ENCODE peak calls at places on chromosomes 7 and 10, in eight cellular contexts. T, V, A, K, F, W, D and P are unnamed samples.
A peak's percentile ranks its signal among the peaks of the same experiment; 100 is the strongest.

GRCh38 chr7:111855842-111856227 is 293.5 kb upstream of the IMMP2L start:
- DNase-seq in T (peak; percentile 59), V (no peak), A (no peak), K (no peak), F (no peak), W (no peak), D (no peak), P (no peak)

GRCh38 chr7:104794154-104794553 is 219.9 kb upstream of the KMT2E start:
- DNase-seq in T (no peak), V (no peak), A (no peak), K (no peak), F (no peak), W (no peak), D (no peak), P (no peak)

GRCh38 chr7:12133865-12134264 is 77.2 kb upstream of the TMEM106B start:
- DNase-seq in T (no peak), V (no peak), A (no peak), K (no peak), F (no peak), W (no peak), D (no peak), P (no peak)

GRCh38 chr7:142461437-142461836 is 203.6 kb upstream of the PRSS58 start:
- DNase-seq in T (peak; percentile 98), V (no peak), A (no peak), K (no peak), F (no peak), W (peak; percentile 34), D (no peak), P (no peak)

GRCh38 chr7:100034871-100035510 is 14.6 kb upstream of the ZSCAN21 start:
- DNase-seq in T (peak; percentile 98), V (no peak), A (no peak), K (no peak), F (no peak), W (peak; percentile 79), D (no peak), P (no peak)

GRCh38 chr7:20826243-20826642 is 39.6 kb upstream of the SP8 start:
- DNase-seq in T (no peak), V (no peak), A (no peak), K (no peak), F (no peak), W (no peak), D (no peak), P (no peak)

GRCh38 chr7:24659505-24659904 is 86.3 kb downstream of the PALS2 start:
- DNase-seq in T (no peak), V (no peak), A (no peak), K (no peak), F (no peak), W (no peak), D (no peak), P (no peak)

GRCh38 chr7:138879356-138879755 is 81.4 kb upstream of the ATP6V0A4 start:
- DNase-seq in T (no peak), V (no peak), A (no peak), K (no peak), F (no peak), W (no peak), D (no peak), P (no peak)

GRCh38 chr10:24650669-24651391 is 72.9 kb downstream of the ARHGAP21 start:
- DNase-seq in T (no peak), V (no peak), A (no peak), K (no peak), F (no peak), W (no peak), D (no peak), P (no peak)

GRCh38 chr10:33676606-33677005 is 342.1 kb upstream of the NRP1 start:
- DNase-seq in T (no peak), V (no peak), A (no peak), K (no peak), F (no peak), W (no peak), D (no peak), P (no peak)

GRCh38 chr10:116849271-116850057 is at the start of gene ENO4:
- DNase-seq in T (peak; percentile 73), V (peak; percentile 68), A (peak; percentile 79), K (no peak), F (peak; percentile 13), W (peak; percentile 90), D (no peak), P (peak; percentile 4)

GRCh38 chr10:103816431-103816830 is 38.9 kb downstream of the SH3PXD2A start:
- DNase-seq in T (peak; percentile 62), V (no peak), A (no peak), K (no peak), F (no peak), W (no peak), D (no peak), P (no peak)

GRCh38 chr7:41733063-41733398 is 30.1 kb upstream of the INHBA start:
- DNase-seq in T (peak; percentile 47), V (no peak), A (no peak), K (no peak), F (no peak), W (peak; percentile 19), D (no peak), P (no peak)

GRCh38 chr10:94626476-94626875 is 57.1 kb upstream of the CYP2C18 start:
- DNase-seq in T (no peak), V (no peak), A (no peak), K (no peak), F (no peak), W (no peak), D (no peak), P (no peak)

GRCh38 chr10:71312840-71313789 is 5.9 kb upstream of the SLC29A3 start:
- DNase-seq in T (peak; percentile 60), V (no peak), A (no peak), K (no peak), F (no peak), W (peak; percentile 50), D (no peak), P (no peak)

GRCh38 chr7:131688738-131689661 is 132.6 kb upstream of the PODXL start:
- DNase-seq in T (peak; percentile 49), V (peak; percentile 16), A (peak; percentile 78), K (peak; percentile 33), F (peak; percentile 37), W (peak; percentile 94), D (peak; percentile 33), P (peak; percentile 17)

GRCh38 chr10:81414038-81414437 is 461.0 kb upstream of the NRG3 start:
- DNase-seq in T (no peak), V (no peak), A (no peak), K (no peak), F (no peak), W (no peak), D (no peak), P (no peak)

GRCh38 chr7:132095111-132095765 is 481.0 kb downstream of the PLXNA4 start:
- DNase-seq in T (no peak), V (no peak), A (no peak), K (no peak), F (no peak), W (no peak), D (no peak), P (no peak)